ENCODE peak calls at places on chromosomes 13 and 19, in eight cellular contexts. One of them, this sample, is unnamed.

GRCh38 chr13:48707405-48707804 is 53.7 kb downstream of the CYSLTR2 start:
- DNase-seq in tibial artery: no peak
- DNase-seq in mucosa of descending colon: no peak
- DNase-seq in kidney epithelial cell: no peak
- DNase-seq in AG09319: no peak
- DNase-seq in Peyer's patch: no peak
- DNase-seq in choroid plexus epithelial cell: no peak
- DNase-seq in astrocyte of the spinal cord: no peak
- DNase-seq in this sample: no peak

GRCh38 chr19:1046836-1047695 is 7.2 kb downstream of the ABCA7 start:
- DNase-seq in tibial artery: no peak
- DNase-seq in mucosa of descending colon: peak
- DNase-seq in kidney epithelial cell: no peak
- DNase-seq in AG09319: no peak
- DNase-seq in Peyer's patch: peak
- DNase-seq in choroid plexus epithelial cell: no peak
- DNase-seq in astrocyte of the spinal cord: no peak
- DNase-seq in this sample: no peak

GRCh38 chr19:290539-291521 is at the start of gene PLPP2:
- DNase-seq in tibial artery: peak
- DNase-seq in mucosa of descending colon: peak
- DNase-seq in kidney epithelial cell: no peak
- DNase-seq in AG09319: no peak
- DNase-seq in Peyer's patch: peak
- DNase-seq in choroid plexus epithelial cell: peak
- DNase-seq in astrocyte of the spinal cord: peak
- DNase-seq in this sample: no peak

GRCh38 chr19:56405062-56405461 is 930 bp downstream of the ZNF583 start:
- DNase-seq in tibial artery: no peak
- DNase-seq in mucosa of descending colon: no peak
- DNase-seq in kidney epithelial cell: no peak
- DNase-seq in AG09319: no peak
- DNase-seq in Peyer's patch: no peak
- DNase-seq in choroid plexus epithelial cell: no peak
- DNase-seq in astrocyte of the spinal cord: no peak
- DNase-seq in this sample: no peak

GRCh38 chr19:47176627-47177090 is 46.0 kb downstream of the SAE1 start:
- DNase-seq in tibial artery: no peak
- DNase-seq in mucosa of descending colon: no peak
- DNase-seq in kidney epithelial cell: peak
- DNase-seq in AG09319: peak
- DNase-seq in Peyer's patch: no peak
- DNase-seq in choroid plexus epithelial cell: peak
- DNase-seq in astrocyte of the spinal cord: peak
- DNase-seq in this sample: no peak

GRCh38 chr13:34352958-34353357 is 535.0 kb downstream of the RFC3 start:
- DNase-seq in tibial artery: no peak
- DNase-seq in mucosa of descending colon: no peak
- DNase-seq in kidney epithelial cell: no peak
- DNase-seq in AG09319: no peak
- DNase-seq in Peyer's patch: no peak
- DNase-seq in choroid plexus epithelial cell: no peak
- DNase-seq in astrocyte of the spinal cord: no peak
- DNase-seq in this sample: no peak

GRCh38 chr13:38686635-38687245 is at the start of gene FREM2:
- DNase-seq in tibial artery: no peak
- DNase-seq in mucosa of descending colon: no peak
- DNase-seq in kidney epithelial cell: peak
- DNase-seq in AG09319: no peak
- DNase-seq in Peyer's patch: peak
- DNase-seq in choroid plexus epithelial cell: peak
- DNase-seq in astrocyte of the spinal cord: peak
- DNase-seq in this sample: no peak

GRCh38 chr19:19040417-19040816 is 7.0 kb downstream of the ARMC6 start:
- DNase-seq in tibial artery: peak
- DNase-seq in mucosa of descending colon: no peak
- DNase-seq in kidney epithelial cell: no peak
- DNase-seq in AG09319: peak
- DNase-seq in Peyer's patch: no peak
- DNase-seq in choroid plexus epithelial cell: peak
- DNase-seq in astrocyte of the spinal cord: peak
- DNase-seq in this sample: no peak

GRCh38 chr19:41774515-41774980 is 19.2 kb downstream of the CEACAM6 start:
- DNase-seq in tibial artery: no peak
- DNase-seq in mucosa of descending colon: peak
- DNase-seq in kidney epithelial cell: peak
- DNase-seq in AG09319: no peak
- DNase-seq in Peyer's patch: peak
- DNase-seq in choroid plexus epithelial cell: no peak
- DNase-seq in astrocyte of the spinal cord: no peak
- DNase-seq in this sample: no peak

GRCh38 chr19:49758292-49758691 is 4.8 kb downstream of the TSKS start:
- DNase-seq in tibial artery: no peak
- DNase-seq in mucosa of descending colon: no peak
- DNase-seq in kidney epithelial cell: peak
- DNase-seq in AG09319: no peak
- DNase-seq in Peyer's patch: no peak
- DNase-seq in choroid plexus epithelial cell: peak
- DNase-seq in astrocyte of the spinal cord: peak
- DNase-seq in this sample: no peak

GRCh38 chr13:24106429-24106828 is 54.1 kb upstream of the SPATA13 start:
- DNase-seq in tibial artery: no peak
- DNase-seq in mucosa of descending colon: no peak
- DNase-seq in kidney epithelial cell: no peak
- DNase-seq in AG09319: no peak
- DNase-seq in Peyer's patch: no peak
- DNase-seq in choroid plexus epithelial cell: no peak
- DNase-seq in astrocyte of the spinal cord: no peak
- DNase-seq in this sample: no peak

DNA sequence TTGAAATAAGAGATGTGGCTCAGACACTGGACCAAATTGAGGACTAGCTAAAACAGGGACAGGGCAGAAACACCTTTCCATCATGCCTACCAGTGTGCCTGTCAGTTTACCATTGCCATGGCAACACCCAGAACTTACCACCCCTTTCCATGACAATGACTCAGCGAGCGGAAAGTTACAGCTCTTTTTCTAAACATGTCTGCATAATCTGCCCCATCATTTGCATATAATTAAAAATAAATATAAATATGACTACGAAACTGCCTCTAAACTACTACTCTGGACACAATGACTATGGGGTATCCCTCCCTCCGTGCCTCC is 96.0 kb downstream of the UBL3 start:
- DNase-seq in tibial artery: no peak
- DNase-seq in mucosa of descending colon: no peak
- DNase-seq in kidney epithelial cell: no peak
- DNase-seq in AG09319: no peak
- DNase-seq in Peyer's patch: no peak
- DNase-seq in choroid plexus epithelial cell: peak
- DNase-seq in astrocyte of the spinal cord: peak
- DNase-seq in this sample: no peak
- TF ChIP-seq CTCF in tibial artery: no peak
- TF ChIP-seq CTCF in mucosa of descending colon: no peak
- TF ChIP-seq CTCF in kidney epithelial cell: no peak
- TF ChIP-seq CTCF in AG09319: no peak
- TF ChIP-seq CTCF in Peyer's patch: no peak
- TF ChIP-seq CTCF in choroid plexus epithelial cell: no peak
- TF ChIP-seq CTCF in astrocyte of the spinal cord: no peak
- TF ChIP-seq CTCF in this sample: no peak

GRCh38 chr19:12736854-12737665 is at the start of gene GET3:
- DNase-seq in tibial artery: peak
- DNase-seq in mucosa of descending colon: peak
- DNase-seq in kidney epithelial cell: peak
- DNase-seq in AG09319: peak
- DNase-seq in Peyer's patch: peak
- DNase-seq in choroid plexus epithelial cell: peak
- DNase-seq in astrocyte of the spinal cord: peak
- DNase-seq in this sample: peak

GRCh38 chr19:12731337-12731736 is 3.1 kb downstream of the TRIR start:
- DNase-seq in tibial artery: no peak
- DNase-seq in mucosa of descending colon: no peak
- DNase-seq in kidney epithelial cell: no peak
- DNase-seq in AG09319: no peak
- DNase-seq in Peyer's patch: no peak
- DNase-seq in choroid plexus epithelial cell: no peak
- DNase-seq in astrocyte of the spinal cord: no peak
- DNase-seq in this sample: no peak

GRCh38 chr19:12733907-12734214 is 623 bp downstream of the TRIR start:
- DNase-seq in tibial artery: no peak
- DNase-seq in mucosa of descending colon: no peak
- DNase-seq in kidney epithelial cell: no peak
- DNase-seq in AG09319: no peak
- DNase-seq in Peyer's patch: no peak
- DNase-seq in choroid plexus epithelial cell: no peak
- DNase-seq in astrocyte of the spinal cord: no peak
- DNase-seq in this sample: no peak

GRCh38 chr19:12730054-12730453 is 4.4 kb downstream of the TRIR start:
- DNase-seq in tibial artery: no peak
- DNase-seq in mucosa of descending colon: no peak
- DNase-seq in kidney epithelial cell: no peak
- DNase-seq in AG09319: no peak
- DNase-seq in Peyer's patch: no peak
- DNase-seq in choroid plexus epithelial cell: no peak
- DNase-seq in astrocyte of the spinal cord: no peak
- DNase-seq in this sample: no peak

GRCh38 chr19:12733369-12733896 is 1.1 kb downstream of the TRIR start:
- DNase-seq in tibial artery: no peak
- DNase-seq in mucosa of descending colon: no peak
- DNase-seq in kidney epithelial cell: no peak
- DNase-seq in AG09319: no peak
- DNase-seq in Peyer's patch: no peak
- DNase-seq in choroid plexus epithelial cell: peak
- DNase-seq in astrocyte of the spinal cord: no peak
- DNase-seq in this sample: peak
- TF ChIP-seq CTCF in tibial artery: no peak
- TF ChIP-seq CTCF in mucosa of descending colon: no peak
- TF ChIP-seq CTCF in kidney epithelial cell: peak
- TF ChIP-seq CTCF in AG09319: peak
- TF ChIP-seq CTCF in Peyer's patch: no peak
- TF ChIP-seq CTCF in choroid plexus epithelial cell: peak
- TF ChIP-seq CTCF in astrocyte of the spinal cord: peak
- TF ChIP-seq CTCF in this sample: peak

GRCh38 chr13:40345149-40345514 is 321.3 kb downstream of the FOXO1 start:
- DNase-seq in tibial artery: no peak
- DNase-seq in mucosa of descending colon: no peak
- DNase-seq in kidney epithelial cell: no peak
- DNase-seq in AG09319: no peak
- DNase-seq in Peyer's patch: no peak
- DNase-seq in choroid plexus epithelial cell: no peak
- DNase-seq in astrocyte of the spinal cord: no peak
- DNase-seq in this sample: no peak

GRCh38 chr13:40346592-40346991 is 319.8 kb downstream of the FOXO1 start:
- DNase-seq in tibial artery: no peak
- DNase-seq in mucosa of descending colon: no peak
- DNase-seq in kidney epithelial cell: no peak
- DNase-seq in AG09319: no peak
- DNase-seq in Peyer's patch: no peak
- DNase-seq in choroid plexus epithelial cell: no peak
- DNase-seq in astrocyte of the spinal cord: no peak
- DNase-seq in this sample: no peak

GRCh38 chr13:40345654-40346372 is 320.6 kb downstream of the FOXO1 start:
- DNase-seq in tibial artery: no peak
- DNase-seq in mucosa of descending colon: peak
- DNase-seq in kidney epithelial cell: no peak
- DNase-seq in AG09319: no peak
- DNase-seq in Peyer's patch: peak
- DNase-seq in choroid plexus epithelial cell: no peak
- DNase-seq in astrocyte of the spinal cord: no peak
- DNase-seq in this sample: no peak

GRCh38 chr13:40350283-40350992 is 316.0 kb downstream of the FOXO1 start:
- DNase-seq in tibial artery: no peak
- DNase-seq in mucosa of descending colon: no peak
- DNase-seq in kidney epithelial cell: no peak
- DNase-seq in AG09319: no peak
- DNase-seq in Peyer's patch: no peak
- DNase-seq in choroid plexus epithelial cell: peak
- DNase-seq in astrocyte of the spinal cord: no peak
- DNase-seq in this sample: no peak

DNA sequence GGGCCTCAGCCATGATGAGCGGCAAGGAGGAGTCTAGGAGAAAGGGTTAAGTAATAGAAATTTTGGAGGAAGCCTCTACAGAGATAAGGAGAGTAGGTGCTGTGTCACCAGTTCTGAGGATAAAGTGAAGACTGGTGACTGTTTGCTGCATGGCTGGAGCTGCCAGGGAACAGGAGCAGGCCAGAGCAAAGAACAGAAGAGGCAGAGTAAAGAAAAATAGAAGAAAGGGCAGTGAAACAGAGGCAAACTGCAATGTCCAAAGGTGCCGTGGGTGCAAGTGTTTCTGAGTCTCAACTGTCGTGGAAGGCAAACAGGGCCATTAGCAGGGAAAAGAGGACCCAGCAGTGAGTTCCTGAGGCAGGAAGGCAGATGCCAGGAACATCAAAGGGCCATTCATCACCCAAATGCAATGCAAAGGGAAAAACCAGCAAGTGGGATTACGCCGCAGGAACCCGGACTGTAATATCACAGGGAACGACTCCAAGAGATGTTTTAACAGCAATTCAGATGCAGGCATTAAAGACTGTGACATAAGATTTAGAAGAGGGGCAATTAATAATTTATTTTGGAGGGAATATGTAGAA is 318.3 kb downstream of the FOXO1 start:
- DNase-seq in tibial artery: no peak
- DNase-seq in mucosa of descending colon: no peak
- DNase-seq in kidney epithelial cell: no peak
- DNase-seq in AG09319: no peak
- DNase-seq in Peyer's patch: no peak
- DNase-seq in choroid plexus epithelial cell: no peak
- DNase-seq in astrocyte of the spinal cord: no peak
- DNase-seq in this sample: no peak
- TF ChIP-seq CTCF in tibial artery: no peak
- TF ChIP-seq CTCF in mucosa of descending colon: no peak
- TF ChIP-seq CTCF in kidney epithelial cell: no peak
- TF ChIP-seq CTCF in AG09319: no peak
- TF ChIP-seq CTCF in Peyer's patch: no peak
- TF ChIP-seq CTCF in choroid plexus epithelial cell: no peak
- TF ChIP-seq CTCF in astrocyte of the spinal cord: no peak
- TF ChIP-seq CTCF in this sample: no peak

DNA sequence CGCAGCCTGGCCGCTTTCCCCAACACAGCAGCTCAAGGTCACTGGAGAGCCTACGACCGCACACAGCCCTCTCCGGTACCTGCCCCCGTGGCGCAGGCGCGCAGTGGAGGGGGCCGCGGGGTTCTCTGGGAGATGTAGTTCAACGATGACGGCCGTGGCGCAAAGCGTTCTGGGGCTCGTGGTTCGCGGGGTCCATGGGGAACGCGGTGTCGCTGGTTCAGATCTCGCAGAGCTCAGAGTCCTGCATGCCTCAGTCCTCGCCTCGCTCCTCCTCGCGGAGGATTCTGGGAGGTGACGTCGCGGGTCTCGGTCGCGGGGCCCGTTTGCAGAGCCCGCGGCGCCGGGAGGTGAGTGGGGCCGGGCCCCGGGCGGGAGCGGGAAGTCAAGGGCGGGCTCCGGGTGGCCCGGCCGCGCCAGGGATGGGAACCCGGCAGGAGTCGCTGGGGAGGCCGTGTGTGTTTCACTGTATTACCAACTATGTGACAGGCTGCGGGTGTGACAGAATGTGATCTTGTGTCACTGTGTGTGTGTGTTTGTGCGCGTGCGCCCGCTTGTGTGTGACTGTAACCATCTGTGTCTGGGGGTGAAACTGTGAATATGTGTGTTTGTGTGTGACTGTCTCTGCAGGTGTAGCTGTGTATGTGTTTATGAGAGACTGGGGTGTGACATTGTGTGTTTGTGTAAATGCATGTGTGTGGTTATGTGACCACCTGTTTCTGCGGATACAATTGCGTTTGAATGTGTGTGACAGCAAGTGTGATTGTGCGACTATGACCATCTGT is at the start of gene ZNF527:
- DNase-seq in tibial artery: peak
- DNase-seq in mucosa of descending colon: peak
- DNase-seq in kidney epithelial cell: peak
- DNase-seq in AG09319: peak
- DNase-seq in Peyer's patch: peak
- DNase-seq in choroid plexus epithelial cell: peak
- DNase-seq in astrocyte of the spinal cord: peak
- DNase-seq in this sample: peak
- TF ChIP-seq CTCF in tibial artery: peak
- TF ChIP-seq CTCF in mucosa of descending colon: peak
- TF ChIP-seq CTCF in kidney epithelial cell: no peak
- TF ChIP-seq CTCF in AG09319: peak
- TF ChIP-seq CTCF in Peyer's patch: no peak
- TF ChIP-seq CTCF in choroid plexus epithelial cell: no peak
- TF ChIP-seq CTCF in astrocyte of the spinal cord: peak
- TF ChIP-seq CTCF in this sample: no peak

This sample was measured in GM20000.